ENCODE peak calls at places on chromosomes 2 and 18, in nine cellular contexts. L is spleen, Y is stomach, Z is mucosa of descending colon, T is epithelial cell of esophagus, M is bronchial epithelial cell, G is AG04450, S is OCI-LY7, Q is cardiac fibroblast. W is an unnamed sample.

GRCh38 chr2:227125506-227125905 is 38.5 kb downstream of the COL4A4 start:
- DNase-seq in G (no peak), T (peak), M (no peak), Y (no peak), Z (no peak), Q (peak), L (no peak), S (no peak), W (no peak)

GRCh38 chr2:64681479-64681967 is 27.8 kb upstream of the SERTAD2 start:
- DNase-seq in G (no peak), Y (no peak), M (no peak), L (no peak), Q (no peak), S (no peak), Z (no peak), T (no peak), W (no peak)

GRCh38 chr2:172089005-172089504 is 3.7 kb downstream of the DLX1 start:
- DNase-seq in Z (no peak), L (no peak), Q (no peak), S (no peak), Y (no peak), G (no peak), M (no peak), T (no peak), W (no peak)

GRCh38 chr2:157784169-157784822 is 91.8 kb downstream of the ACVR1 start:
- DNase-seq in G (no peak), M (peak), Y (peak), T (peak), L (no peak), S (no peak), Q (peak), Z (peak), W (no peak)

GRCh38 chr2:238974510-238975166 is 126.8 kb downstream of the TWIST2 start:
- DNase-seq in M (peak), Q (peak), S (no peak), Z (no peak), Y (no peak), L (no peak), T (peak), G (peak), W (no peak)

GRCh38 chr2:121665504-121665903 is 16.2 kb upstream of the CLASP1 start:
- DNase-seq in S (no peak), L (no peak), T (peak), Z (no peak), G (no peak), M (peak), Y (no peak), Q (peak), W (no peak)

GRCh38 chr2:58594175-58594574 is 353.1 kb upstream of the FANCL start:
- DNase-seq in Z (no peak), Q (no peak), Y (no peak), T (peak), M (no peak), G (no peak), S (peak), L (no peak), W (peak)

GRCh38 chr2:77813614-77814013 is 291.4 kb upstream of the LRRTM4 start:
- DNase-seq in S (no peak), T (no peak), G (no peak), Q (no peak), Y (no peak), L (no peak), Z (no peak), M (no peak), W (no peak)

GRCh38 chr18:23226386-23226785 is 91.1 kb downstream of the CABLES1 start:
- DNase-seq in Y (no peak), Q (peak), M (peak), G (no peak), S (peak), T (peak), L (no peak), Z (no peak), W (peak)

GRCh38 chr2:46249654-46250053 is 47.6 kb upstream of the EPAS1 start:
- DNase-seq in T (no peak), Y (no peak), Z (no peak), G (no peak), S (no peak), Q (no peak), L (no peak), M (no peak), W (no peak)

GRCh38 chr2:242004902-242005230 is 135.3 kb downstream of the RTP5 start:
- DNase-seq in Z (no peak), Y (no peak), S (no peak), M (no peak), T (no peak), Q (no peak), L (no peak), G (no peak), W (no peak)

GRCh38 chr18:31977270-31977872 is 34.4 kb upstream of the TRAPPC8 start:
- DNase-seq in Z (no peak), T (peak), S (peak), G (peak), Q (peak), M (peak), L (no peak), Y (no peak), W (peak)

GRCh38 chr2:233714164-233714563 is 1.5 kb downstream of the UGT1A5 start:
- DNase-seq in Z (no peak), M (no peak), L (no peak), G (no peak), Y (no peak), Q (no peak), T (no peak), S (no peak), W (no peak)

GRCh38 chr2:28224648-28225471 is 167.8 kb upstream of the FOSL2 start:
- DNase-seq in Y (no peak), L (no peak), Q (peak), S (no peak), Z (no peak), T (peak), G (peak), M (peak), W (no peak)

GRCh38 chr2:200467806-200468686 is 41.8 kb downstream of the KCTD18 start:
- DNase-seq in Y (no peak), G (no peak), M (no peak), L (no peak), T (no peak), S (peak), Q (no peak), Z (no peak), W (no peak)

GRCh38 chr18:36942264-36942663 is 113.3 kb downstream of the KIAA1328 start:
- DNase-seq in L (no peak), Q (peak), G (peak), Z (no peak), S (peak), M (peak), Y (no peak), T (peak), W (peak)

GRCh38 chr2:241571821-241572620 is 13.5 kb downstream of the BOK start:
- DNase-seq in M (no peak), Q (no peak), G (no peak), Z (peak), T (no peak), Y (no peak), L (peak), S (no peak), W (no peak)

GRCh38 chr2:60633615-60634014 is 80.2 kb upstream of the BCL11A start:
- DNase-seq in G (no peak), T (no peak), S (no peak), L (no peak), M (peak), Z (no peak), Y (no peak), Q (no peak), W (no peak)

GRCh38 chr18:48228301-48228715 is 180.9 kb downstream of the ZBTB7C start:
- DNase-seq in L (peak), M (peak), G (no peak), T (peak), Z (no peak), Q (peak), Y (no peak), S (no peak), W (no peak)

GRCh38 chr2:29606105-29606871 is 315.1 kb downstream of the ALK start:
- DNase-seq in Z (no peak), M (peak), G (peak), Y (no peak), L (no peak), T (peak), S (no peak), Q (peak), W (no peak)

GRCh38 chr2:110858135-110858737 is 125.9 kb downstream of the ACOXL start:
- DNase-seq in Q (no peak), G (no peak), Z (no peak), Y (peak), S (peak), M (no peak), L (no peak), T (no peak), W (peak)

GRCh38 chr2:104856086-104856972 is 2.4 kb downstream of the POU3F3 start:
- DNase-seq in G (no peak), L (peak), Q (no peak), Z (no peak), M (no peak), S (no peak), T (peak), Y (no peak), W (no peak)

GRCh38 chr2:130337735-130338325 is 4.9 kb upstream of the IMP4 start:
- DNase-seq in M (peak), L (no peak), G (peak), Y (no peak), Q (peak), Z (no peak), S (no peak), T (peak), W (no peak)

GRCh38 chr2:240284503-240285259 is 144.2 kb upstream of the OTOS start:
- DNase-seq in M (no peak), S (no peak), Z (no peak), L (no peak), G (no peak), Y (no peak), T (no peak), Q (no peak), W (no peak)

GRCh38 chr2:226020179-226020578 is 620.7 kb downstream of the NYAP2 start:
- DNase-seq in M (peak), Q (peak), L (no peak), G (no peak), T (peak), S (no peak), Z (no peak), Y (no peak), W (no peak)

GRCh38 chr2:122804494-122804893 is 1049.0 kb downstream of the TSN start:
- DNase-seq in G (no peak), M (peak), T (peak), Y (no peak), Z (no peak), S (no peak), L (no peak), Q (peak), W (no peak)

GRCh38 chr2:200297100-200297499 is 9.4 kb upstream of the SPATS2L start:
- DNase-seq in G (no peak), Y (no peak), Z (no peak), S (no peak), Q (no peak), L (no peak), T (no peak), M (no peak), W (no peak)

GRCh38 chr2:158967114-158967730 is 1.2 kb upstream of the TANC1 start:
- DNase-seq in L (no peak), Z (no peak), Q (no peak), G (no peak), M (no peak), Y (no peak), S (no peak), T (no peak), W (no peak)

GRCh38 chr2:109647636-109648035 is 33.5 kb downstream of the SOWAHC start:
- DNase-seq in Z (no peak), T (no peak), M (peak), Q (peak), S (no peak), Y (no peak), L (no peak), G (no peak), W (no peak)

GRCh38 chr2:80815259-80815658 is 510.7 kb upstream of the LRRTM1 start:
- DNase-seq in Z (no peak), T (no peak), G (no peak), S (no peak), M (no peak), Y (no peak), L (no peak), Q (no peak), W (no peak)
- TF ChIP-seq CTCF in Z (no peak), T (no peak), G (no peak), S (no peak), M (no peak), Y (no peak), L (no peak), Q (no peak), W (no peak)

GRCh38 chr2:9477914-9478313 is 3.6 kb downstream of the IAH1 start:
- DNase-seq in M (no peak), S (no peak), T (no peak), Z (no peak), Q (no peak), G (no peak), L (no peak), Y (no peak), W (no peak)

GRCh38 chr2:9473308-9473984 is 905 bp upstream of the IAH1 start:
- DNase-seq in M (peak), Q (no peak), G (no peak), Z (peak), Y (peak), S (no peak), L (peak), T (peak), W (peak)

GRCh38 chr2:9474361-9475117 is at the start of gene IAH1:
- DNase-seq in Q (peak), Z (peak), S (no peak), T (peak), L (peak), Y (peak), G (no peak), M (peak), W (peak)

GRCh38 chr2:9471212-9471611 is 3.1 kb upstream of the IAH1 start:
- DNase-seq in L (no peak), Y (no peak), T (no peak), S (no peak), Z (no peak), G (no peak), M (no peak), Q (no peak), W (no peak)

GRCh38 chr2:9473985-9474360 is 378 bp upstream of the IAH1 start:
- DNase-seq in Y (peak), Q (peak), G (no peak), S (no peak), Z (peak), L (peak), M (no peak), T (no peak), W (peak)
- H3K4me3 ChIP-seq in Y (peak), Q (peak), G (peak), S (no peak), Z (peak), L (peak), M (peak), T (peak), W (peak)

GRCh38 chr2:207706936-207707860 is 4.2 kb upstream of the CCNYL1 start:
- DNase-seq in T (peak), Z (no peak), Y (no peak), G (no peak), M (peak), L (no peak), S (no peak), Q (no peak), W (peak)

GRCh38 chr2:207711750-207712487 is 479 bp downstream of the CCNYL1 start:
- DNase-seq in Y (peak), Q (peak), T (peak), Z (peak), G (no peak), S (peak), L (peak), M (no peak), W (peak)

GRCh38 chr2:207716061-207716460 is 4.6 kb downstream of the CCNYL1 start:
- DNase-seq in M (no peak), S (no peak), Y (no peak), Z (no peak), L (no peak), G (no peak), T (no peak), Q (no peak), W (no peak)

GRCh38 chr2:207710814-207711740 is at the start of gene CCNYL1:
- DNase-seq in M (peak), Y (peak), G (peak), L (peak), Q (peak), T (peak), S (peak), Z (peak), W (peak)
- TF ChIP-seq CTCF in M (peak), Y (peak), G (peak), L (peak), Q (peak), T (peak), S (no peak), Z (no peak), W (no peak)

DNA sequence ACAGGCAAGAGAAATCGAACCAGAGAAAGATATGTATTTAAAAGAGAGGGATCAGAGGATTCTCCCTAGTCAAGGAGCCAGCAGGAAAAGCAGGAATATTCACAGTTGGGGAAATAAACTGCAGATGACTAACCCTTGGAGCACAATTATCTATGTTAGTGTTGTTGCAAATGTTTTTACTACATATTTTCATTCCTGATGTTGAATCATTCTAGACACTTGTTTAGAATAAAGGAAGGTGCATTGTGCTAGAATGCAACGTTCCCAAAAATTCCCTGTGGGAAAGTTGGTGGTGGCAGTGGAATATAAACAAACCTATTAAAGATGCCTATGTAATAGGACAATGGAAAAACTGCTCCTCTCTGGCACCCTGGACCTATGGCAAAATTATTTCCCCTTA is 63.3 kb downstream of the DTNA start:
- DNase-seq in Y (no peak), Q (peak), G (no peak), M (peak), T (peak), S (no peak), L (no peak), Z (no peak), W (no peak)
- H3K4me3 ChIP-seq in Y (no peak), Q (no peak), G (no peak), M (no peak), T (no peak), S (no peak), L (no peak), Z (no peak), W (no peak)

DNA sequence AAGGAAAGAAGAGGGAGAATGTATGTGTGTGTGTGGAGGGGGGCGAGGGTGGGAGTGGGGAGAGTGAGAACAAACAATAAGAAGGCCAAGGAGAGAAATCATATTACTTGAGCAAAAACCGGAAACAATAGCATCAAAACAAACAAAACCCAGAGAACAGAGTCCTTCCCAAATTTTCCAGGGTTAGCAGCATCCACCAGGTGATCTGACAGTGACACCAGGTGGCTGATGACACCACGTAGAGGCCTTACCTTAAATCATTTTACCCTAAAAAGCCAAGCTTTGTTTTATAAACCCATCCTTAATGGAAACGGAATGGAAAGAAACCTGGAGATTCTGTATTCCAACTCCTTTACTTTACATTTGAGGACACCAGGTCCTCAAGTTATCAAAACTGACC is 42.9 kb downstream of the CDCA7 start:
- DNase-seq in G (no peak), Q (no peak), M (peak), L (no peak), Y (no peak), Z (no peak), T (peak), S (no peak), W (peak)
- TF ChIP-seq CTCF in G (no peak), Q (no peak), M (peak), L (no peak), Y (no peak), Z (no peak), T (peak), S (peak), W (no peak)

DNA sequence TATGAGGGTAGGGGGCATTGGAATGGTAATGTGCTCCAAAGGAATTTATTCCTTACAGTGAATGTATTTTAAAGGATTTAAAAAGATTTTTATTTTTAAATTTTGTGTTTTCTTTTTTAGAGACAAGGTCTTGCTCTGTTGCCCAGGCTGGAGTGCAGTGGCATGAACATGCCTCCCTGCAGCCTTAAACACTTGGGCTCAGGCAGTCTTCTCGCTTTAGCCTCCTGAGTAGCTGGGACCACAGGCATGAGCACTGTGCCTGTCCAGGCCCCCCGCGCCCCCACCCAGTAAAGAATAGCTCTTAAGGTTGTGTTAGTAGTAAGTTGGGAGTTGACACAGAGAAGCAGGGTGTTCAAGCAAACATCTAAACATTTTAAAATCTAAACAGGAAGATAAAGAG is 36.6 kb downstream of the PHLPP1 start:
- DNase-seq in M (no peak), S (no peak), Z (no peak), T (no peak), L (no peak), G (no peak), Y (no peak), Q (no peak), W (no peak)
- H3K4me3 ChIP-seq in M (no peak), S (no peak), Z (no peak), T (no peak), L (no peak), G (no peak), Y (no peak), Q (no peak), W (no peak)

GRCh38 chr2:37191747-37192146 is 3.3 kb upstream of the SULT6B1 start:
- DNase-seq in Z (no peak), Q (no peak), G (no peak), M (no peak), T (no peak), S (no peak), L (no peak), Y (no peak), W (no peak)

GRCh38 chr2:37190290-37190689 is 1.8 kb upstream of the SULT6B1 start:
- DNase-seq in Q (no peak), Z (no peak), T (no peak), M (no peak), Y (no peak), L (no peak), S (no peak), G (no peak), W (no peak)

GRCh38 chr2:37191253-37191652 is 2.8 kb upstream of the SULT6B1 start:
- DNase-seq in T (no peak), Q (no peak), G (no peak), Z (no peak), S (no peak), M (no peak), L (no peak), Y (no peak), W (no peak)

GRCh38 chr2:37188570-37188969 is at the start of gene SULT6B1:
- DNase-seq in M (no peak), Y (no peak), G (no peak), L (no peak), S (no peak), Z (no peak), T (no peak), Q (no peak), W (no peak)

DNA sequence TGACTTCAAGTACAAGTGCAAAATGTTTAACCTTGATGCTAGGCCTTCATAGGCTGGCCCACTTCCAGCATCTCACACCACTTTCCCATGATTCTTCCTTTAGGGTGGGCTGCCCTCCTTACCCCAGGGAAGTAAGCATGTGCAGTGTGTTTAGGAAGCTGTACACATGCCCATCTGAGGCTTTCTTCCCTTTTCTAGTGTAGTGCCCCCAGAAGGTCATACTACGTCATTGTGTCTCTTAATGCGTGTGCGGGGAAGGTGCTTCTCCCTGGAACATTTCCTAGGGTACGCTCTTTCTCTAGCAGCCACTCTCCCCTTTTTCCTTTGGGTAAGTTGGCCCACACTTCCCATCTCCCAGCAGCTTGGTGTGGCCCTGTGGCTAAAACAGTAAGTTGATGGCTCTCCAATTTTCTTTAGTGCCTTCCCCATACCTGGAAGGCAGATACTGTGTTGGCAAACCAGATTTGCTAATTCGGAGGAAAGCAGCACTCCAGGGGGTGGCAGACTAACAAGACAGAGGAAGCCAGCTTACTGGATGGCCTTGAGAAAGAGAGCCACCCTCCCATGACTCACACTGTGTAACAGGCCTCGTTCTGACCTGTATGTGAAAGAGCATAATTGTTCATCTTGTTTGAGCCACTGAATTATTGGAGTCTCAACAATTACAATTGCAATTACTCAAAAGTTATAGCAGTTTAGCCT is 1.1 kb upstream of the SULT6B1 start:
- DNase-seq in M (peak), Y (no peak), Q (peak), T (peak), G (no peak), Z (no peak), S (no peak), L (no peak), W (no peak)
- TF ChIP-seq CTCF in M (no peak), Y (no peak), Q (no peak), T (peak), G (no peak), Z (no peak), S (peak), L (no peak), W (no peak)

W was measured in GM12865.